ENCODE peak calls at places on chromosomes 5 and 9, in nine cellular contexts. One of them, this sample, is unnamed.
A peak's percentile ranks its signal among the peaks of the same experiment; 100 is the strongest.

GRCh38 chr5:99005506-99005905 is 76.7 kb upstream of the CHD1 start:
- DNase-seq in CD8-positive, alpha-beta memory T cell: no peak
- DNase-seq in ovary: no peak
- DNase-seq in KG1: no peak
- DNase-seq in cardiac septum: no peak
- DNase-seq in effector memory CD4-positive, alpha-beta T cell: no peak
- DNase-seq in HTR-8/SVneo: no peak
- DNase-seq in lower lobe of right lung: no peak
- DNase-seq in activated T-cell treated with anti-CD3 and anti-CD28 coated beads for 48 hours: no peak
- DNase-seq in this sample: no peak

GRCh38 chr5:124583469-124584350 is 162.7 kb downstream of the ZNF608 start:
- DNase-seq in lower lobe of right lung: no peak
- DNase-seq in HTR-8/SVneo: peak; percentile 58
- DNase-seq in CD8-positive, alpha-beta memory T cell: no peak
- DNase-seq in effector memory CD4-positive, alpha-beta T cell: no peak
- DNase-seq in cardiac septum: no peak
- DNase-seq in ovary: no peak
- DNase-seq in activated T-cell treated with anti-CD3 and anti-CD28 coated beads for 48 hours: peak; percentile 4
- DNase-seq in KG1: no peak
- DNase-seq in this sample: no peak

GRCh38 chr5:31811210-31811609 is 172.3 kb downstream of the PDZD2 start:
- DNase-seq in HTR-8/SVneo: peak; percentile 91
- DNase-seq in CD8-positive, alpha-beta memory T cell: no peak
- DNase-seq in cardiac septum: no peak
- DNase-seq in lower lobe of right lung: no peak
- DNase-seq in effector memory CD4-positive, alpha-beta T cell: no peak
- DNase-seq in ovary: no peak
- DNase-seq in activated T-cell treated with anti-CD3 and anti-CD28 coated beads for 48 hours: no peak
- DNase-seq in KG1: no peak
- DNase-seq in this sample: no peak

GRCh38 chr5:31413030-31413812 is 118.7 kb downstream of the DROSHA start:
- DNase-seq in ovary: no peak
- DNase-seq in activated T-cell treated with anti-CD3 and anti-CD28 coated beads for 48 hours: no peak
- DNase-seq in CD8-positive, alpha-beta memory T cell: no peak
- DNase-seq in effector memory CD4-positive, alpha-beta T cell: no peak
- DNase-seq in KG1: no peak
- DNase-seq in lower lobe of right lung: no peak
- DNase-seq in cardiac septum: no peak
- DNase-seq in HTR-8/SVneo: no peak
- DNase-seq in this sample: no peak

GRCh38 chr5:7361593-7361992 is 34.3 kb upstream of the ADCY2 start:
- DNase-seq in ovary: no peak
- DNase-seq in effector memory CD4-positive, alpha-beta T cell: no peak
- DNase-seq in HTR-8/SVneo: no peak
- DNase-seq in lower lobe of right lung: no peak
- DNase-seq in activated T-cell treated with anti-CD3 and anti-CD28 coated beads for 48 hours: no peak
- DNase-seq in CD8-positive, alpha-beta memory T cell: no peak
- DNase-seq in cardiac septum: no peak
- DNase-seq in KG1: no peak
- DNase-seq in this sample: no peak

GRCh38 chr5:122004201-122004600 is 42.4 kb downstream of the SRFBP1 start:
- DNase-seq in cardiac septum: no peak
- DNase-seq in HTR-8/SVneo: no peak
- DNase-seq in effector memory CD4-positive, alpha-beta T cell: no peak
- DNase-seq in activated T-cell treated with anti-CD3 and anti-CD28 coated beads for 48 hours: no peak
- DNase-seq in ovary: no peak
- DNase-seq in CD8-positive, alpha-beta memory T cell: no peak
- DNase-seq in KG1: no peak
- DNase-seq in lower lobe of right lung: no peak
- DNase-seq in this sample: no peak

GRCh38 chr5:171419663-171420428 is 399 bp downstream of the FGF18 start:
- DNase-seq in activated T-cell treated with anti-CD3 and anti-CD28 coated beads for 48 hours: no peak
- DNase-seq in HTR-8/SVneo: peak; percentile 34
- DNase-seq in CD8-positive, alpha-beta memory T cell: peak; percentile 19
- DNase-seq in KG1: no peak
- DNase-seq in cardiac septum: peak; percentile 76
- DNase-seq in effector memory CD4-positive, alpha-beta T cell: no peak
- DNase-seq in ovary: no peak
- DNase-seq in lower lobe of right lung: no peak
- DNase-seq in this sample: no peak

GRCh38 chr5:31113666-31114065 is 79.8 kb upstream of the CDH6 start:
- DNase-seq in ovary: no peak
- DNase-seq in CD8-positive, alpha-beta memory T cell: no peak
- DNase-seq in activated T-cell treated with anti-CD3 and anti-CD28 coated beads for 48 hours: no peak
- DNase-seq in HTR-8/SVneo: no peak
- DNase-seq in lower lobe of right lung: no peak
- DNase-seq in cardiac septum: no peak
- DNase-seq in effector memory CD4-positive, alpha-beta T cell: no peak
- DNase-seq in KG1: no peak
- DNase-seq in this sample: no peak

GRCh38 chr9:83061036-83061435 is 1.9 kb downstream of the RASEF start:
- DNase-seq in KG1: no peak
- DNase-seq in HTR-8/SVneo: no peak
- DNase-seq in cardiac septum: no peak
- DNase-seq in effector memory CD4-positive, alpha-beta T cell: no peak
- DNase-seq in CD8-positive, alpha-beta memory T cell: no peak
- DNase-seq in activated T-cell treated with anti-CD3 and anti-CD28 coated beads for 48 hours: no peak
- DNase-seq in lower lobe of right lung: no peak
- DNase-seq in ovary: no peak
- DNase-seq in this sample: no peak

GRCh38 chr9:104810421-104811339 is 46.8 kb downstream of the NIPSNAP3B start:
- DNase-seq in effector memory CD4-positive, alpha-beta T cell: no peak
- DNase-seq in ovary: no peak
- DNase-seq in activated T-cell treated with anti-CD3 and anti-CD28 coated beads for 48 hours: no peak
- DNase-seq in KG1: no peak
- DNase-seq in CD8-positive, alpha-beta memory T cell: no peak
- DNase-seq in lower lobe of right lung: no peak
- DNase-seq in cardiac septum: no peak
- DNase-seq in HTR-8/SVneo: no peak
- DNase-seq in this sample: no peak

GRCh38 chr5:91301459-91301858 is 81.7 kb downstream of the ARRDC3 start:
- DNase-seq in KG1: no peak
- DNase-seq in ovary: no peak
- DNase-seq in lower lobe of right lung: no peak
- DNase-seq in effector memory CD4-positive, alpha-beta T cell: no peak
- DNase-seq in CD8-positive, alpha-beta memory T cell: no peak
- DNase-seq in cardiac septum: no peak
- DNase-seq in activated T-cell treated with anti-CD3 and anti-CD28 coated beads for 48 hours: no peak
- DNase-seq in HTR-8/SVneo: no peak
- DNase-seq in this sample: no peak

GRCh38 chr9:134769084-134769455 is 111.5 kb upstream of the FCN2 start:
- DNase-seq in activated T-cell treated with anti-CD3 and anti-CD28 coated beads for 48 hours: no peak
- DNase-seq in CD8-positive, alpha-beta memory T cell: no peak
- DNase-seq in KG1: no peak
- DNase-seq in ovary: no peak
- DNase-seq in lower lobe of right lung: no peak
- DNase-seq in effector memory CD4-positive, alpha-beta T cell: no peak
- DNase-seq in cardiac septum: no peak
- DNase-seq in HTR-8/SVneo: no peak
- DNase-seq in this sample: no peak